ENCODE peak calls at places on chromosome 22, in seven cellular contexts. Q is body of pancreas, S is transverse colon, U is lower leg skin, B is heart left ventricle, C is Peyer's patch, F is endothelial cell of umbilical vein. G is an unnamed sample.

GRCh38 chr22:25193548-25193947 is 6.1 kb upstream of the CRYBB3 start:
- DNase-seq in U (no peak), F (no peak), C (no peak), S (no peak), B (no peak), Q (no peak), G (no peak)

GRCh38 chr22:39932918-39933649 is 27.1 kb upstream of the TMA7B start:
- DNase-seq in B (peak; percentile 31), Q (peak; percentile 60), C (peak; percentile 44), U (peak; percentile 42), S (peak; percentile 61), F (peak; percentile 23), G (no peak)

GRCh38 chr22:35102663-35103062 is 36.7 kb downstream of the ISX start:
- DNase-seq in Q (no peak), U (peak; percentile 58), B (no peak), F (no peak), C (no peak), S (peak; percentile 71), G (peak; percentile 48)

GRCh38 chr22:46239261-46240048 is 10.6 kb downstream of the CDPF1 start:
- DNase-seq in S (no peak), F (no peak), B (no peak), C (peak; percentile 56), U (no peak), Q (no peak), G (no peak)

GRCh38 chr22:46537221-46537945 is at the start of gene CELSR1:
- DNase-seq in Q (peak; percentile 34), C (no peak), B (no peak), S (peak; percentile 41), U (no peak), F (no peak), G (no peak)

GRCh38 chr22:48908547-48908946 is 919.1 kb downstream of the BRD1 start:
- DNase-seq in Q (no peak), C (no peak), S (no peak), U (peak; percentile 65), B (no peak), F (no peak), G (peak; percentile 64)

GRCh38 chr22:37024339-37025157 is 5.0 kb downstream of the MPST start:
- DNase-seq in C (no peak), B (no peak), U (no peak), F (no peak), S (peak; percentile 37), Q (no peak), G (no peak)

GRCh38 chr22:24134090-24134846 is 47.0 kb upstream of the SUSD2 start:
- DNase-seq in C (peak; percentile 70), U (no peak), F (no peak), B (peak; percentile 58), Q (no peak), S (peak; percentile 45), G (no peak)

GRCh38 chr22:46451741-46452140 is 85.7 kb downstream of the CELSR1 start:
- DNase-seq in S (no peak), B (no peak), U (no peak), F (no peak), C (no peak), Q (no peak), G (no peak)

GRCh38 chr22:39773976-39774539 is 119.5 kb downstream of the ENTHD1 start:
- DNase-seq in S (peak; percentile 13), Q (no peak), C (peak; percentile 36), U (no peak), F (peak; percentile 17), B (no peak), G (no peak)

GRCh38 chr22:23119492-23120414 is 22.0 kb downstream of the RSPH14 start:
- DNase-seq in Q (no peak), S (no peak), C (peak; percentile 43), F (peak; percentile 33), B (no peak), U (no peak), G (no peak)

GRCh38 chr22:46737976-46738641 is at the start of gene CERK:
- DNase-seq in U (peak; percentile 95), B (peak; percentile 92), S (peak; percentile 87), F (peak; percentile 73), C (peak; percentile 57), Q (peak; percentile 83), G (peak; percentile 90)

GRCh38 chr22:17501679-17502285 is 61.5 kb upstream of the SLC25A18 start:
- DNase-seq in C (no peak), S (peak; percentile 9), Q (peak; percentile 18), F (peak; percentile 79), U (no peak), B (no peak), G (no peak)

GRCh38 chr22:40120783-40121182 is 56.9 kb upstream of the TNRC6B start:
- DNase-seq in S (no peak), F (peak; percentile 48), Q (no peak), U (no peak), B (no peak), C (no peak), G (no peak)

GRCh38 chr22:41223535-41223934 is 17.2 kb downstream of the CHADL start:
- DNase-seq in Q (no peak), S (no peak), C (no peak), B (no peak), F (no peak), U (no peak), G (no peak)

GRCh38 chr22:46042786-46043185 is 65.8 kb upstream of the WNT7B start:
- DNase-seq in U (peak; percentile 85), S (no peak), Q (no peak), C (no peak), B (no peak), F (no peak), G (peak; percentile 79)

GRCh38 chr22:18033204-18033998 is 9.0 kb upstream of the MICAL3 start:
- DNase-seq in C (no peak), Q (no peak), S (no peak), U (peak; percentile 72), B (peak; percentile 32), F (no peak), G (no peak)

GRCh38 chr22:20773793-20774212 is at the start of gene SERPIND1:
- DNase-seq in C (no peak), Q (peak; percentile 29), S (no peak), U (no peak), F (no peak), B (no peak), G (no peak)

GRCh38 chr22:20776624-20777405 is 2.9 kb downstream of the SERPIND1 start:
- DNase-seq in U (no peak), C (no peak), B (no peak), F (no peak), Q (no peak), S (no peak), G (no peak)

GRCh38 chr22:20775342-20775895 is 1.5 kb downstream of the SERPIND1 start:
- DNase-seq in B (no peak), Q (no peak), U (no peak), C (no peak), S (no peak), F (no peak), G (no peak)

GRCh38 chr22:20774882-20775281 is 969 bp downstream of the SERPIND1 start:
- DNase-seq in C (no peak), F (no peak), S (no peak), B (no peak), U (no peak), Q (no peak), G (no peak)

GRCh38 chr22:20771918-20772625 is 1.8 kb upstream of the SERPIND1 start:
- DNase-seq in F (no peak), Q (no peak), S (no peak), C (no peak), U (no peak), B (no peak), G (no peak)
- H3K4me3 ChIP-seq in F (no peak overlapping the region), Q (no peak overlapping the region), S (no peak overlapping the region), C (no peak overlapping the region), U (no peak overlapping the region), B (no peak overlapping the region), G (no peak overlapping the region)

GRCh38 chr22:44325718-44326548 is 13.2 kb upstream of the SHISAL1 start:
- DNase-seq in U (no peak), Q (no peak), S (no peak), C (no peak), B (no peak), F (peak; percentile 56), G (no peak)
- TF ChIP-seq CTCF in U (no peak), Q (no peak), S (peak; percentile 34), C (no peak), B (no peak), F (no peak), G (no peak)

GRCh38 chr22:38180841-38181452 is 683 bp downstream of the PLA2G6 start:
- DNase-seq in Q (peak; percentile 63), F (peak; percentile 40), S (peak; percentile 57), U (peak; percentile 93), C (peak; percentile 23), B (no peak), G (no peak)

GRCh38 chr22:38177044-38177443 is 4.6 kb downstream of the PLA2G6 start:
- DNase-seq in C (no peak), B (no peak), U (no peak), S (no peak), F (no peak), Q (no peak), G (no peak)

GRCh38 chr22:38184788-38185187 is 3.2 kb upstream of the PLA2G6 start:
- DNase-seq in U (no peak), F (no peak), B (no peak), Q (no peak), S (no peak), C (no peak), G (no peak)

GRCh38 chr22:38177926-38178604 is 3.6 kb downstream of the PLA2G6 start:
- DNase-seq in C (no peak), S (peak; percentile 51), Q (peak; percentile 37), B (no peak), U (peak; percentile 94), F (peak; percentile 90), G (no peak)

GRCh38 chr22:38181453-38182200 is at the start of gene PLA2G6:
- DNase-seq in C (peak; percentile 98), Q (peak; percentile 99), B (peak; percentile 99), S (peak; percentile 99), F (peak; percentile 100), U (peak; percentile 100), G (peak; percentile 99)
- TF ChIP-seq POLR2A in C (peak; percentile 19), Q (peak; percentile 59), B (peak; percentile 59), S (peak; percentile 43), F (peak; percentile 64), U (no peak), G (no peak)

GRCh38 chr22:26687439-26687838 is 30.1 kb downstream of the MIAT start:
- DNase-seq in U (no peak), S (no peak), B (no peak), Q (no peak), C (no peak), F (no peak), G (no peak)

GRCh38 chr22:26690654-26691376 is 33.4 kb downstream of the MIAT start:
- DNase-seq in F (peak; percentile 55), B (no peak), Q (no peak), S (no peak), C (no peak), U (no peak), G (no peak)

GRCh38 chr22:26689553-26690301 is 32.3 kb downstream of the MIAT start:
- DNase-seq in F (no peak), Q (no peak), U (no peak), C (no peak), B (no peak), S (no peak), G (no peak)

GRCh38 chr22:26692215-26692614 is 34.8 kb downstream of the MIAT start:
- DNase-seq in U (no peak), Q (no peak), S (no peak), B (no peak), F (no peak), C (no peak), G (no peak)

DNA sequence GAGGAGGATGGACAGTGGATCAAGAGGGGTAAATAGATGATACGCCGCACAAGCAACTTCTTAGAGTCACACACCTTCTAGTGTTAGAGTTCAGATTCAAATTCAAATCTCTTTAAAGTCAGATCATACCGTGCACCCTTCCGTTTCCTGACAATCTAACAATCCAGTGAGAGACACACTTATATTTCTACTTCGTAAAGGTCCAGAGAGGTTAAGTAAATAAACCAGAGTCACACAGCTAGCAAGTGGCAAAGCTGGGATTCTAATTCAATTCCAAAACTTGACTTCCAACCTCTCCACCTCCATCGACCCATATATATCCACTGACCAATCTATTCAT is 34.0 kb downstream of the MIAT start:
- DNase-seq in S (no peak), U (no peak), B (no peak), Q (no peak), C (no peak), F (no peak), G (no peak)
- H3K4me3 ChIP-seq in S (no peak overlapping the region), U (no peak overlapping the region), B (no peak overlapping the region), Q (no peak overlapping the region), C (no peak overlapping the region), F (no peak overlapping the region), G (no peak overlapping the region)